ENCODE peak calls at places on chromosome 18, in seven cellular contexts. M, A, K, Q, E, H and F are unnamed samples.

GRCh38 chr18:13909141-13909540 is 6.2 kb downstream of the MC2R start:
- DNase-seq in M (no peak), Q (no peak), K (no peak), E (no peak), H (no peak), A (no peak), F (no peak)

GRCh38 chr18:52334896-52335295 is 5.1 kb upstream of the DCC start:
- DNase-seq in E (no peak), H (no peak), Q (no peak), A (no peak), M (no peak), K (no peak), F (no peak)

GRCh38 chr18:8816233-8816632 is 110.9 kb downstream of the MTCL1 start:
- DNase-seq in K (no peak), H (no peak), M (no peak), Q (no peak), A (no peak), E (no peak), F (no peak)

GRCh38 chr18:45836242-45837215 is 11.1 kb downstream of the SIGLEC15 start:
- DNase-seq in K (no peak), Q (no peak), A (no peak), H (no peak), E (no peak), M (peak; percentile 50), F (no peak)

GRCh38 chr18:25826823-25827617 is 263.4 kb downstream of the SS18 start:
- DNase-seq in K (no peak), A (no peak), E (no peak), M (no peak), Q (no peak), H (no peak), F (no peak)

GRCh38 chr18:3095921-3096320 is 83.0 kb upstream of the LPIN2 start:
- DNase-seq in A (no peak), H (no peak), K (no peak), M (no peak), Q (no peak), E (no peak), F (no peak)

GRCh38 chr18:58010265-58010664 is 33.8 kb upstream of the NEDD4L start:
- DNase-seq in K (no peak), E (no peak), M (no peak), H (no peak), Q (no peak), A (no peak), F (no peak)

GRCh38 chr18:54086046-54086802 is 138.2 kb downstream of the MBD2 start:
- DNase-seq in A (no peak), Q (no peak), M (peak; percentile 61), H (no peak), E (no peak), K (no peak), F (no peak)

GRCh38 chr18:54217624-54218023 is 6.8 kb downstream of the MBD2 start:
- DNase-seq in Q (peak; percentile 85), M (no peak), K (no peak), A (no peak), E (no peak), H (no peak), F (no peak)

GRCh38 chr18:74951165-74951760 is 257.7 kb downstream of the PTGR3 start:
- DNase-seq in A (peak; percentile 94), M (no peak), K (no peak), E (no peak), Q (no peak), H (no peak), F (no peak)

GRCh38 chr18:394276-394996 is 106.1 kb downstream of the COLEC12 start:
- DNase-seq in E (no peak), K (no peak), A (no peak), H (no peak), M (peak; percentile 40), Q (no peak), F (no peak)

GRCh38 chr18:70758780-70759179 is 469.9 kb downstream of the SOCS6 start:
- DNase-seq in E (no peak), K (no peak), A (no peak), Q (no peak), H (no peak), M (no peak), F (no peak)

GRCh38 chr18:58539659-58540380 is 89.1 kb downstream of the ALPK2 start:
- DNase-seq in Q (no peak), A (no peak), K (no peak), E (no peak), M (no peak), H (no peak), F (no peak)